ENCODE peak calls at places on chromosomes 4 and X, in seven cellular contexts. Q, A, S, I, Y, C and O are unnamed samples.
A peak's percentile ranks its signal among the peaks of the same experiment; 100 is the strongest.

GRCh38 chr4:147855670-147856069 is 123.8 kb downstream of the ARHGAP10 start:
- DNase-seq in Q (no peak), A (no peak), S (no peak), I (no peak), Y (no peak), C (peak; percentile 74), O (no peak)

GRCh38 chr4:188295899-188296298 is 156.7 kb downstream of the TRIML1 start:
- DNase-seq in Q (no peak), A (no peak), S (no peak), I (no peak), Y (no peak), C (no peak), O (no peak)

GRCh38 chrX:41837270-41837944 is 85.9 kb downstream of the CASK start:
- DNase-seq in Q (no peak), A (no peak), S (no peak), I (no peak), Y (no peak), C (no peak), O (no peak)

GRCh38 chr4:143270266-143270838 is 66.3 kb upstream of the GAB1 start:
- DNase-seq in Q (no peak), A (no peak), S (no peak), I (no peak), Y (no peak), C (no peak), O (no peak)

GRCh38 chrX:82734140-82734539 is 774.0 kb upstream of the POU3F4 start:
- DNase-seq in Q (no peak), A (no peak), S (no peak), I (no peak), Y (no peak), C (no peak), O (no peak)

GRCh38 chr4:101347267-101347556 is at the start of gene PPP3CA:
- DNase-seq in Q (no peak), A (no peak), S (peak; percentile 51), I (no peak), Y (peak; percentile 47), C (no peak), O (no peak)

GRCh38 chrX:64580605-64581004 is 185.4 kb upstream of the MTMR8 start:
- DNase-seq in Q (no peak), A (no peak), S (no peak), I (no peak), Y (no peak), C (no peak), O (no peak)

GRCh38 chrX:49842603-49843002 is 13.5 kb downstream of the PAGE4 start:
- DNase-seq in Q (no peak), A (no peak), S (no peak), I (no peak), Y (no peak), C (no peak), O (no peak)

GRCh38 chr4:52619591-52619931 is 39.5 kb downstream of the USP46 start:
- DNase-seq in Q (no peak), A (no peak), S (no peak), I (no peak), Y (no peak), C (no peak), O (no peak)

GRCh38 chr4:103498161-103499070 is 221.4 kb downstream of the TACR3 start:
- DNase-seq in Q (no peak), A (peak; percentile 14), S (no peak), I (no peak), Y (no peak), C (no peak), O (peak; percentile 46)

GRCh38 chr4:10006604-10007435 is 14.5 kb downstream of the SLC2A9 start:
- DNase-seq in Q (no peak), A (peak; percentile 96), S (no peak), I (peak; percentile 87), Y (no peak), C (no peak), O (no peak)

GRCh38 chrX:152637649-152638442 is at the start of gene GABRQ:
- DNase-seq in Q (no peak), A (no peak), S (no peak), I (peak; percentile 77), Y (peak; percentile 27), C (peak; percentile 84), O (peak; percentile 10)

GRCh38 chr4:53659112-53659511 is 67.8 kb upstream of the LNX1 start:
- DNase-seq in Q (no peak), A (no peak), S (no peak), I (no peak), Y (no peak), C (no peak), O (no peak)

GRCh38 chr4:150010525-150011126 is 67.6 kb upstream of the DCLK2 start:
- DNase-seq in Q (no peak), A (peak; percentile 69), S (no peak), I (no peak), Y (peak; percentile 72), C (peak; percentile 67), O (no peak)

GRCh38 chr4:40933272-40934053 is 183.7 kb downstream of the NSUN7 start:
- DNase-seq in Q (peak; percentile 52), A (no peak), S (no peak), I (no peak), Y (no peak), C (peak; percentile 70), O (no peak)

GRCh38 chr4:98648602-98649001 is 9.8 kb downstream of the TSPAN5 start:
- DNase-seq in Q (no peak), A (no peak), S (no peak), I (no peak), Y (no peak), C (peak; percentile 75), O (no peak)

GRCh38 chrX:40521868-40522450 is 58.8 kb upstream of the ATP6AP2 start:
- DNase-seq in Q (no peak), A (no peak), S (no peak), I (no peak), Y (no peak), C (no peak), O (no peak)

GRCh38 chrX:22039541-22039940 is 7.4 kb downstream of the PHEX start:
- DNase-seq in Q (no peak), A (no peak), S (no peak), I (no peak), Y (no peak), C (no peak), O (no peak)

GRCh38 chrX:21490341-21490740 is 116.1 kb downstream of the CNKSR2 start:
- DNase-seq in Q (no peak), A (peak; percentile 57), S (no peak), I (no peak), Y (no peak), C (no peak), O (no peak)

GRCh38 chrX:122866527-122866926 is 317.6 kb upstream of the GRIA3 start:
- DNase-seq in Q (no peak), A (peak; percentile 32), S (no peak), I (no peak), Y (no peak), C (no peak), O (peak; percentile 39)

GRCh38 chr4:64545593-64545992 is 136.3 kb upstream of the TECRL start:
- DNase-seq in Q (no peak), A (no peak), S (no peak), I (peak; percentile 49), Y (no peak), C (no peak), O (no peak)

GRCh38 chr4:121669163-121669550 is 27.6 kb downstream of the ANXA5 start:
- DNase-seq in Q (no peak), A (no peak), S (no peak), I (no peak), Y (no peak), C (no peak), O (no peak)

DNA sequence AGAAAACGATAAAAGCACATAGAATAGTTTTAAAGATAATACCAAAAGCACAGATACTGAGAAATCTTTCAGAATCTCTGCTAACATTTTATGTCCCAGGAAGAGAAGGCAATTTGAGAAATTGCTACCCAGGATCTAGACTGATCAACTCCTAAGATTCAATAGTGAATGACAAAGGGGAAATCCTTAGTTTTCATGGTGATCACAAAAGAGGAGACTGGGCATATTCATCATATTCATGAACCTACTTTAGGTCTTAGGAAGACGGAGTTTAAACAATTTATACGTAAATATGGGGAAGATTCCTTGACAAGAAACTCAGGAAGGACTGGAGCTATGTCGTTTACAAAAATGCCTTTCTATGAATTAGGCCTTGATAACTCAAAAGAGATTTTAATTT is 87.3 kb downstream of the SHISA3 start:
- DNase-seq in Q (no peak), A (no peak), S (no peak), I (no peak), Y (peak; percentile 66), C (no peak), O (no peak)
- H3K4me3 ChIP-seq in Q (no peak overlapping the region), A (no peak overlapping the region), S (no peak overlapping the region), I (no peak overlapping the region), Y (no peak overlapping the region), C (no peak overlapping the region), O (no peak overlapping the region)

GRCh38 chr4:47532658-47533057 is 47.6 kb downstream of the ATP10D start:
- DNase-seq in Q (no peak), A (no peak), S (no peak), I (no peak), Y (no peak), C (no peak), O (no peak)
- H3K4me3 ChIP-seq in Q (no peak overlapping the region), A (no peak overlapping the region), S (no peak overlapping the region), I (no peak overlapping the region), Y (no peak overlapping the region), C (no peak overlapping the region), O (no peak overlapping the region)

DNA sequence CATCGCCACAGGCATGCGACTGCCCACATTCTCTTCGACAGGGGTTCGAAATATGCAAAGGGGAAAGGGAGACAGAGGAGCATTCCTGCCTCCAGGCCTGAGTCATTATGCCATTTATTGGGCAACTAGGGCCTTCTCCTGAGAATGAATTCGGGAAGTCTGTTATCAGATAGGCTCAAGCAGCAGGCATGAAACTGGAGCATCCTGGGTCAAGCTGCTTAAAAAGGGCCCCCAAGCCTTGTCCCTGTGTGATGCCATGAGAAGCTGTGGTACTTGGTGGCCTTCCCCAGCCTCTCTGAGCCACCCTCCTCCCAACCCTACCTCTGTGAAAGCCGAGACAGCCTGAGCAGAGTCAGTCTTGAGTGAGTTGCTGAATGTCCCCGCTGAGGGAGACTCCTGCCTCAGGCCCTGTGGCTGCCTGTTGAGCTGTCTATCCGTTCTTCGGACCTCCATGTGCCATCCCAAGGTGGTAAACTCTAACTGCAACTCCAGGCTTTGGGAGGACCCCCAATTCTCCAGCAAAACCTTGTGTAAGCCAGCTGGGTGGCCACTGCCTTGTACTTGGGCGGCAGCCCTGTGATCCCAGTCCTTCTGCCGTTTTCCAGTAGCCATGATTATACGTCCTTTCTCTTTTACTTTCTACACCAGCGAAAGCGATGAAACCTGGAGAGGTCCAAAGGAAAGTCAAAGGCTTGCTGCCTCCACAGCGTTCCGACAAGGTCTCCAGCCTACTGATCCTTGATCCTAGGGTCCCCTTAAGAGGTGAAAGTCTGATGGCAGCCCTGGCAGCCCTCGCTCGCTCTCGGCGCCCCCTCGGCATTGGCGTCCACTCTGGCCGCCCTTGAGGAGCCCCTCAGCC is 37.7 kb downstream of the NBDY start:
- DNase-seq in Q (peak; percentile 72), A (no peak), S (no peak), I (no peak), Y (no peak), C (no peak), O (no peak)
- H3K4me3 ChIP-seq in Q (peak overlapping the region; percentile 74), A (no peak overlapping the region), S (no peak overlapping the region), I (no peak overlapping the region), Y (no peak overlapping the region), C (no peak overlapping the region), O (no peak overlapping the region)

DNA sequence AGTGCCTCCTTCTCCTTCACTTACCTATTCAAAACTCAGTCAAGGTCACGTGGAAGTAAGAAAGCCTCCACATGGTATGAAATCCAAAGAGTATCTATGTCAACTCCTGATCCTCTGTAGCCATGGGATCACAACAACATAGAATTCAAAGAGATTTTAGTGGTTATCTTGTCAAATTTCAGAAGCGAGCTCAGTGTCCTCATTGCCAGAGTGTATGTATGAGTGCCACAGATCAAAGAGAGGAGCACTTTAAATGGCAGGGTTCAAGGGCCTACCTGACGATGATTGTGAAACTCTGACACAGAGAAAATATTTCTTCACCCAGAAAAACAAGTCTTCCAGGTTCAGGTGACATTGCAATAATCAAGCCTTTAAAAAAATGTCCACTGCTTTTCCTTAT is 1.2 kb upstream of the ACE2 start:
- DNase-seq in Q (no peak), A (no peak), S (no peak), I (no peak), Y (no peak), C (no peak), O (no peak)
- H3K4me3 ChIP-seq in Q (no peak overlapping the region), A (no peak overlapping the region), S (no peak overlapping the region), I (no peak overlapping the region), Y (no peak overlapping the region), C (no peak overlapping the region), O (no peak overlapping the region)